ENCODE peak calls at places on chromosomes 4 and X, in five cellular contexts. One of them, this sample, is unnamed. For H3K4me1, the result is how much of the 10 kb centered on the place peaks cover.

GRCh38 chr4:73742776-73743175 is 2.4 kb downstream of the CXCL8 start:
- DNase-seq in HCT116: no peak
- DNase-seq in HepG2: no peak
- DNase-seq in H1: no peak
- DNase-seq in GM12878: no peak
- DNase-seq in this sample: no peak

GRCh38 chr4:147682755-147683154 is 1.2 kb downstream of the PRMT9 start:
- DNase-seq in HCT116: no peak
- DNase-seq in HepG2: no peak
- DNase-seq in H1: no peak
- DNase-seq in GM12878: no peak
- DNase-seq in this sample: no peak

GRCh38 chr4:23877758-23878229 is 12.1 kb downstream of the PPARGC1A start:
- DNase-seq in HCT116: no peak
- DNase-seq in HepG2: peak
- DNase-seq in H1: no peak
- DNase-seq in GM12878: no peak
- DNase-seq in this sample: no peak

GRCh38 chrX:113512700-113513395 is 672.2 kb upstream of the AMOT start:
- DNase-seq in HCT116: peak
- DNase-seq in HepG2: no peak
- DNase-seq in H1: no peak
- DNase-seq in GM12878: no peak
- DNase-seq in this sample: no peak

GRCh38 chr4:1666391-1666790 is 17.7 kb downstream of the FAM53A start:
- DNase-seq in HCT116: no peak
- DNase-seq in HepG2: no peak
- DNase-seq in H1: no peak
- DNase-seq in GM12878: no peak
- DNase-seq in this sample: no peak

GRCh38 chr4:89723096-89723495 is 113.9 kb downstream of the SNCA start:
- DNase-seq in HCT116: no peak
- DNase-seq in HepG2: no peak
- DNase-seq in H1: no peak
- DNase-seq in GM12878: no peak
- DNase-seq in this sample: no peak

GRCh38 chr4:27005512-27006246 is 145.0 kb downstream of the STIM2 start:
- DNase-seq in HCT116: no peak
- DNase-seq in HepG2: no peak
- DNase-seq in H1: no peak
- DNase-seq in GM12878: no peak
- DNase-seq in this sample: no peak

GRCh38 chr4:44016582-44017421 is 431.8 kb downstream of the KCTD8 start:
- DNase-seq in HCT116: no peak
- DNase-seq in HepG2: peak
- DNase-seq in H1: no peak
- DNase-seq in GM12878: no peak
- DNase-seq in this sample: no peak

DNA sequence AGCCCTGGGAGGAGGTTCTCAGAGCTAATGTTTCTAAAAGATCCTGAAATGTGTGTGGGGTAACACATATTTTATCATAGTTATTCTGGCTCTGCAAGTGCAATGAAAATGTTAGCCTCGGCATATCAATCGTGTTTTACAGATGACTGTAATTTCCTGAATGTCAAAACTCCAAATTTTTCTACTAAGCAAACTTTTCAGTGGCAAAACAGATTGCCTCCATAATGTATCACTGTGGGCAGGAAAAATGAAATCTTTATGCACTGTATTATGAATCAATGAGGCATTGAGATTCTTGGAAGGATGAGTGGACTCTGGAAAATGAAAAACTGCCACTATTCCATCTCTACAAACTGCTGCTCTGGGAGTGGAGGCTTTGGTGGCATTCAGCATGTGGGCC is 160.0 kb upstream of the MBNL3 start:
- DNase-seq in HCT116: no peak
- DNase-seq in HepG2: no peak
- DNase-seq in H1: no peak
- DNase-seq in GM12878: no peak
- DNase-seq in this sample: no peak
- H3K4me3 ChIP-seq in HCT116: no peak
- H3K4me3 ChIP-seq in HepG2: no peak
- H3K4me3 ChIP-seq in H1: no peak
- H3K4me3 ChIP-seq in GM12878: no peak
- H3K4me3 ChIP-seq in this sample: no peak

GRCh38 chrX:12975999-12976558 is 1.2 kb downstream of the TMSB4X start:
- DNase-seq in HCT116: no peak
- DNase-seq in HepG2: no peak
- DNase-seq in H1: no peak
- DNase-seq in GM12878: no peak
- DNase-seq in this sample: no peak
- TF ChIP-seq ZNF274 in HCT116: no peak
- TF ChIP-seq ZNF274 in HepG2: no peak
- TF ChIP-seq ZNF274 in H1: no peak
- TF ChIP-seq ZNF274 in GM12878: no peak
- TF ChIP-seq ZNF274 in this sample: no peak

GRCh38 chrX:2705461-2705860 is 14.4 kb downstream of the CD99 start:
- DNase-seq in HCT116: no peak
- DNase-seq in HepG2: no peak
- DNase-seq in H1: no peak
- DNase-seq in GM12878: no peak
- DNase-seq in this sample: no peak
- H3K4me1 ChIP-seq in HCT116: under half
- H3K4me1 ChIP-seq in HepG2: under half
- H3K4me1 ChIP-seq in H1: under half
- H3K4me1 ChIP-seq in GM12878: under half
- H3K4me1 ChIP-seq in this sample: under half

DNA sequence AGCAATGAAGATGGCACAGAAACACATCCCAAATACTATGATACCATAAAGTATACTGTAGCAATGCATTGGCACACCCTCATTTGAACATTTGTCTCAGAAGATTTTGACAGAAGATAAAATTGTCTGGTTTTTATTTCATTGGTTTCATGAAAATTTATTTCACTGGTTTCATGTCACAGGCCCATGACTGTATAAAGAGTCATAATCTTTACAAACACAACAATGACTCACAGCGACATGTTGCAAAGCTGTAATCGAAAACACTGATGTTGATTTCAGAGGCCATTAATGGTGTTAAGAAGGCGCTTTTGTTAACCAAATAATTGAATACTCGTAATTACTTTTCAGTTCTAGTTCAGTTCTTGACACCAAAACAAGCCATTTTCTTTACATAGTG is 8.1 kb upstream of the DTHD1 start:
- DNase-seq in HCT116: no peak
- DNase-seq in HepG2: no peak
- DNase-seq in H1: no peak
- DNase-seq in GM12878: no peak
- DNase-seq in this sample: no peak
- H3K4me3 ChIP-seq in HCT116: no peak
- H3K4me3 ChIP-seq in HepG2: no peak
- H3K4me3 ChIP-seq in H1: no peak
- H3K4me3 ChIP-seq in GM12878: no peak
- H3K4me3 ChIP-seq in this sample: no peak

DNA sequence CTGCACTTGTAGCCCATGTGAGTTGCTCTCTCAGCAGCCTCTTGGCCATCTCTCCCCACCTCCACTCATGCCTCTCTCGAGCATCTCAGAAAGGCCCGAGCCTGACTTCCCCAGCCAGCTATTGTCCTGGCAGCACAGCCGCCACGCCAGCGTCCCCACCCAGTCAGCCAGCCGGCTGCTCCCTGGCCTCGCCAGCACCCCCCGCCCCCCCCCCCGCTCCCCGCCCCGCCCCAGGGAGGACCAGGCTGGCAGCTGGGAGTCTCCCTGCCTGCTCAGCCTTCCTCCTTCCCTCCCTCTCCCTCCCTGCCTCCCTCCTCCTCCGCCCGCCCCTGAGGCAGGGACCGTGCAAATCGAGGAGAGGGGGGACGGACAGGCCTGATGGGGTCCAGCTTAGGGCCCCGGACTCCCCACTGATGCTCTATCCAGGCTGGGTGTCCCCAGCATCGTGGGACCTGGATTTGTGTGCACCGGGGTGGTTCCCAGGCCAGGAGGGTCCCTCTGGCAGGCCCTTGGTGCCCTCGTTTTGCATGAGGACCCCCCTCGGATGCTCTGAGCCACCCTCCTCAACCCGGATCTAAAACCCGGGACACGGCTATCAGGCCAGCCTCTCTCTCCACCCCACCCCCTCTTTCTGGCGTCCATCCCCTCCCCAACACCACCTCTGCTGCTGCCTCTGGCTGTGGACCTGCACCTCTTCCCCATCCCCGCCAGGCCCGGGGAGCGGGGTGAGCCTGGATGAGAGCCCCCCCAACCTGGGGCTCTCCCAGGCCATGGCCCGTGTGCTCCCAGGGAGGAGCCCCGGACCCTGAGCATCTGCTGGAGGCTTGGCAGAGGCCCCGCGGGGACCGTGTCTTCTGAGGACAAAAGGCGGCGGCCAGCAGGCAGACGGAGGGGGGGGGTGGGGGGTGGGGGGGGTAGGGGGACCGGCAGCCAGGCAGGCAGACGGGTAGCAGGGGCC is at the start of gene GPR173:
- DNase-seq in HCT116: no peak
- DNase-seq in HepG2: no peak
- DNase-seq in H1: peak
- DNase-seq in GM12878: no peak
- DNase-seq in this sample: peak
- TF ChIP-seq ZNF274 in HCT116: no peak
- TF ChIP-seq ZNF274 in HepG2: no peak
- TF ChIP-seq ZNF274 in H1: no peak
- TF ChIP-seq ZNF274 in GM12878: no peak
- TF ChIP-seq ZNF274 in this sample: no peak